ENCODE peak calls at places on chromosomes 11 and 22, in five cellular contexts. One of them, this sample, is unnamed.
A peak's percentile ranks its signal among the peaks of the same experiment; 100 is the strongest.

GRCh38 chr11:128135451-128135850 is 451.9 kb downstream of the ETS1 start:
- DNase-seq in HCT116: no peak
- DNase-seq in breast epithelium: peak; percentile 84
- DNase-seq in tibial nerve: no peak
- DNase-seq in lung: no peak
- DNase-seq in this sample: no peak

GRCh38 chr11:105588001-105588400 is 21.9 kb upstream of the GRIA4 start:
- DNase-seq in lung: no peak
- DNase-seq in breast epithelium: no peak
- DNase-seq in HCT116: no peak
- DNase-seq in tibial nerve: no peak
- DNase-seq in this sample: no peak

GRCh38 chr11:18650859-18651557 is 16.9 kb upstream of the SPTY2D1 start:
- DNase-seq in HCT116: peak; percentile 69
- DNase-seq in lung: peak; percentile 40
- DNase-seq in tibial nerve: peak; percentile 29
- DNase-seq in breast epithelium: no peak
- DNase-seq in this sample: no peak

GRCh38 chr11:86800076-86800955 is at the start of gene PRSS23:
- DNase-seq in lung: peak; percentile 61
- DNase-seq in HCT116: no peak
- DNase-seq in tibial nerve: no peak
- DNase-seq in breast epithelium: no peak
- DNase-seq in this sample: peak; percentile 66

GRCh38 chr11:62928011-62928410 is 6.8 kb upstream of the CHRM1 start:
- DNase-seq in breast epithelium: no peak
- DNase-seq in lung: no peak
- DNase-seq in HCT116: no peak
- DNase-seq in tibial nerve: no peak
- DNase-seq in this sample: no peak

GRCh38 chr11:116461789-116462188 is 311.0 kb downstream of the BUD13 start:
- DNase-seq in breast epithelium: no peak
- DNase-seq in HCT116: no peak
- DNase-seq in lung: no peak
- DNase-seq in tibial nerve: no peak
- DNase-seq in this sample: no peak

GRCh38 chr11:88359529-88359928 is 22.0 kb upstream of the CTSC start:
- DNase-seq in lung: no peak
- DNase-seq in HCT116: no peak
- DNase-seq in tibial nerve: no peak
- DNase-seq in breast epithelium: no peak
- DNase-seq in this sample: no peak

GRCh38 chr11:102912482-102912830 is 37.7 kb upstream of the MMP12 start:
- DNase-seq in tibial nerve: no peak
- DNase-seq in breast epithelium: no peak
- DNase-seq in HCT116: no peak
- DNase-seq in lung: no peak
- DNase-seq in this sample: no peak

GRCh38 chr22:26450453-26451185 is 21.6 kb downstream of the ASPHD2 start:
- DNase-seq in HCT116: no peak
- DNase-seq in tibial nerve: no peak
- DNase-seq in lung: no peak
- DNase-seq in breast epithelium: no peak
- DNase-seq in this sample: no peak

GRCh38 chr11:113885897-113886296 is 10.5 kb upstream of the USP28 start:
- DNase-seq in tibial nerve: no peak
- DNase-seq in breast epithelium: no peak
- DNase-seq in HCT116: no peak
- DNase-seq in lung: no peak
- DNase-seq in this sample: no peak

GRCh38 chr11:11579012-11579755 is 42.6 kb downstream of the GALNT18 start:
- DNase-seq in HCT116: no peak
- DNase-seq in breast epithelium: no peak
- DNase-seq in tibial nerve: no peak
- DNase-seq in lung: peak; percentile 28
- DNase-seq in this sample: peak; percentile 36

GRCh38 chr11:44371706-44372105 is 61.8 kb upstream of the ALX4 start:
- DNase-seq in tibial nerve: no peak
- DNase-seq in lung: no peak
- DNase-seq in HCT116: no peak
- DNase-seq in breast epithelium: no peak
- DNase-seq in this sample: no peak

GRCh38 chr11:43687120-43687791 is 6.7 kb downstream of the HSD17B12 start:
- DNase-seq in HCT116: no peak
- DNase-seq in breast epithelium: no peak
- DNase-seq in lung: peak; percentile 49
- DNase-seq in tibial nerve: peak; percentile 8
- DNase-seq in this sample: peak; percentile 47

GRCh38 chr22:40037320-40037719 is 42.6 kb downstream of the FAM83F start:
- DNase-seq in breast epithelium: no peak
- DNase-seq in HCT116: no peak
- DNase-seq in lung: no peak
- DNase-seq in tibial nerve: no peak
- DNase-seq in this sample: no peak

GRCh38 chr22:22748297-22748743 is 103.9 kb downstream of the GGTLC2 start:
- DNase-seq in HCT116: no peak
- DNase-seq in breast epithelium: peak; percentile 31
- DNase-seq in tibial nerve: peak; percentile 75
- DNase-seq in lung: peak; percentile 50
- DNase-seq in this sample: no peak

GRCh38 chr11:17864478-17864941 is 129.9 kb downstream of the KCNC1 start:
- DNase-seq in HCT116: no peak
- DNase-seq in lung: no peak
- DNase-seq in tibial nerve: no peak
- DNase-seq in breast epithelium: no peak
- DNase-seq in this sample: no peak

GRCh38 chr11:130947058-130947457 is 30.8 kb upstream of the SNX19 start:
- DNase-seq in tibial nerve: no peak
- DNase-seq in breast epithelium: no peak
- DNase-seq in HCT116: no peak
- DNase-seq in lung: no peak
- DNase-seq in this sample: no peak

GRCh38 chr11:82796970-82797594 is 63.4 kb upstream of the FAM181B start:
- DNase-seq in HCT116: no peak
- DNase-seq in tibial nerve: peak; percentile 14
- DNase-seq in lung: no peak
- DNase-seq in breast epithelium: no peak
- DNase-seq in this sample: peak; percentile 35

GRCh38 chr11:117319214-117319840 is 3.3 kb upstream of the BACE1 start:
- DNase-seq in HCT116: no peak
- DNase-seq in tibial nerve: no peak
- DNase-seq in lung: no peak
- DNase-seq in breast epithelium: no peak
- DNase-seq in this sample: no peak

GRCh38 chr22:50209893-50210292 is 9.1 kb downstream of the SELENOO start:
- DNase-seq in HCT116: no peak
- DNase-seq in lung: no peak
- DNase-seq in tibial nerve: peak; percentile 66
- DNase-seq in breast epithelium: no peak
- DNase-seq in this sample: peak; percentile 59

GRCh38 chr11:123549901-123550619 is 104.4 kb downstream of the SCN3B start:
- DNase-seq in lung: no peak
- DNase-seq in HCT116: no peak
- DNase-seq in breast epithelium: no peak
- DNase-seq in tibial nerve: no peak
- DNase-seq in this sample: no peak

GRCh38 chr11:32435152-32435480 is 223 bp downstream of the WT1 start:
- DNase-seq in tibial nerve: no peak
- DNase-seq in breast epithelium: no peak
- DNase-seq in HCT116: no peak
- DNase-seq in lung: no peak
- DNase-seq in this sample: no peak

GRCh38 chr22:23530766-23531282 is 49.3 kb downstream of the IGLL1 start:
- DNase-seq in HCT116: no peak
- DNase-seq in lung: no peak
- DNase-seq in tibial nerve: no peak
- DNase-seq in breast epithelium: no peak
- DNase-seq in this sample: no peak

GRCh38 chr11:46200537-46201281 is 76.8 kb upstream of the CREB3L1 start:
- DNase-seq in HCT116: no peak
- DNase-seq in breast epithelium: no peak
- DNase-seq in lung: no peak
- DNase-seq in tibial nerve: no peak
- DNase-seq in this sample: no peak

GRCh38 chr11:14789879-14790484 is 102.0 kb downstream of the CYP2R1 start:
- DNase-seq in lung: no peak
- DNase-seq in breast epithelium: no peak
- DNase-seq in tibial nerve: no peak
- DNase-seq in HCT116: no peak
- DNase-seq in this sample: no peak

GRCh38 chr22:31098633-31099110 is 8.7 kb downstream of the SELENOM start:
- DNase-seq in tibial nerve: peak; percentile 74
- DNase-seq in HCT116: no peak
- DNase-seq in breast epithelium: no peak
- DNase-seq in lung: no peak
- DNase-seq in this sample: no peak

GRCh38 chr11:114399490-114399889 is 821 bp downstream of the C11orf71 start:
- DNase-seq in tibial nerve: no peak
- DNase-seq in lung: no peak
- DNase-seq in HCT116: no peak
- DNase-seq in breast epithelium: no peak
- DNase-seq in this sample: no peak

GRCh38 chr11:78101073-78101472 is 21.4 kb upstream of the NDUFC2 start:
- DNase-seq in HCT116: no peak
- DNase-seq in breast epithelium: no peak
- DNase-seq in lung: no peak
- DNase-seq in tibial nerve: no peak
- DNase-seq in this sample: no peak

DNA sequence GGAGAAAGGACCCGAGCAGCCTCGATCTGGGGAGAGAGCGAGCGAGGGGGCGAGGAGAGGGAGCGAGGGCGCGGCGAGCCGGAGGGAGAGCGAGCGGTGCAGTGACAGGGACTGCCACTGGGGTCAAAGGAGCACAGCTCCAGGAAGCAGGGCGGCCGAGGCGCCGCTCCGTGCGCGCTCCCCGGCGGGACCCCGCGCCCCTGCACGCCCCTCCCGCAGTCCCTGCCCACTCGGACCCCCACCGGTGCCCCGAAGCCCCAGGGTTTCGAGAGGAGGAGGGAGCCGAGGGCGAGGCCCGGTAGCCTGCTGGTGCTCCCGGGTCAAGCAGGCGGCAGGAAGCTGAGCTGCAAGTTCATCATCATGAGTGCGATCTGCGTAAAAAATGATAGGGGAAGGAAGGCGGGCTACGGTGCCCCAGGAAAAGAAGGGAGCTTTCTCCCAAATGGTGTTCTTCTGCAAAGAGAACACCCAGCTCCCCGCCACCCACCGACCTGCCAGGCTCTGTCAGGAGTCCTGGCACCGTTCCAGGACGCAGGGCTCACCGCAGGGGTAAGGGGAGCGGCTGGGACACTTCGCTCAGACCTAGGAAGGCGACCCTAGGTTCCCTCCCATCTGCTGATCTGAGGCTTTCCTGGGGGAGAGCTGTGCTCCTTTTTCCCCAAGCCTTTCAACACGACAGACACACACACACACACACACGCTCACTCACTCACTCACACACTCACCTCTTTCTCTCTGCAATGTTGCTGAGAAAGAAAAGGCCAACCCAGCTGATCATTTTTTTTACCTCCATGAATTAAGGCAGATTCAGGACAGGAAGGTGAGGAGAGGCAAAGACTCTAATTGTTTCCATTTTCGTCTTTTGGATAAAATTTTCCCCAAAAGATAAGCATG is at the start of gene MPPED2:
- DNase-seq in HCT116: no peak
- DNase-seq in lung: no peak
- DNase-seq in breast epithelium: peak; percentile 29
- DNase-seq in tibial nerve: no peak
- DNase-seq in this sample: peak; percentile 49
- H3K4me3 ChIP-seq in HCT116: no peak within 1 kb of the TSS
- H3K4me3 ChIP-seq in lung: peak within 1 kb of the TSS; percentile 41
- H3K4me3 ChIP-seq in breast epithelium: peak within 1 kb of the TSS; percentile 80
- H3K4me3 ChIP-seq in tibial nerve: peak within 1 kb of the TSS; percentile 76
- H3K4me3 ChIP-seq in this sample: peak within 1 kb of the TSS; percentile 96

DNA sequence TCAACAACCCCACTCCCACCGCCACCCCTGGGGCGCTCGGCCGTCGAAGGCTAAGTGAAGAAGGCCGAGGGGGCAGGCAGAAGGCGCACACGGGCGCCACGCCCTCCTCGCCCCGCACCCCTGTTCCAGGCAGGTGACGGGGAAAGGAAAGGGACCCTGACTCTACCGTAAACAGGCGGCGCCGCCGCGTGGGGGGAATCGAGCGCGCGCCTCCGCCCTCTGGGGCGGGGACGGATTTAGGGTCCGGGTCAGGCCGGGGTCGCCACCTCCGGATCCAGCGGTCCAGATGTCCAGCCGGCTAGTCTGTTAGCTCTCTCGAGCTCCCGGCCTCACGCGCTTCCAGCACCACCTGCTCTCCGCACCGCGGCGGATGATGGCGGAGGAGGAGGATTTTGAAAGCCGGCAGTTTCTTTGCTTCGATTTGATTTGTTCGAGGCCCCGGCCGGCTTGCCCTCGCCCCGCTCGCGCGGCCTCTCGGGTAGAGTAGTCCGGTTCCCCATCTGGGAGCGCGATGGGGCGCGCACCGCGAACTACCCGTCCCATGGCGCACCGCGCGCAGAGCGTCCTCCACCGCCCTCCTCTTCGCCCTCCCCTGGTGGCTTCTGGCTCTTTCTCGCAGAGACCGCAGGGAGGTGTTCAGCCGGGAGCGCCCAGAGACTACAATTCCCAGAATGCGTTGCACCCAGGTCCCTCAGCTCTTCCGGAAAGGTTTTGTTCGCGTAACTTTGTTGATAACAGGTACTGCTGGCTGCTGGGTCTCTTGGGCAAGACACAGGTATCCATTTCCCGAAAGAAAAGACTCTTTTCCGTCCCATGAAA is at the start of gene RANGAP1:
- DNase-seq in breast epithelium: peak; percentile 96
- DNase-seq in lung: peak; percentile 99
- DNase-seq in tibial nerve: peak; percentile 91
- DNase-seq in HCT116: peak; percentile 96
- DNase-seq in this sample: peak; percentile 98
- TF ChIP-seq CTCF in breast epithelium: peak; percentile 27
- TF ChIP-seq CTCF in lung: no peak
- TF ChIP-seq CTCF in tibial nerve: peak; percentile 60
- TF ChIP-seq CTCF in HCT116: no peak
- TF ChIP-seq CTCF in this sample: peak; percentile 51

DNA sequence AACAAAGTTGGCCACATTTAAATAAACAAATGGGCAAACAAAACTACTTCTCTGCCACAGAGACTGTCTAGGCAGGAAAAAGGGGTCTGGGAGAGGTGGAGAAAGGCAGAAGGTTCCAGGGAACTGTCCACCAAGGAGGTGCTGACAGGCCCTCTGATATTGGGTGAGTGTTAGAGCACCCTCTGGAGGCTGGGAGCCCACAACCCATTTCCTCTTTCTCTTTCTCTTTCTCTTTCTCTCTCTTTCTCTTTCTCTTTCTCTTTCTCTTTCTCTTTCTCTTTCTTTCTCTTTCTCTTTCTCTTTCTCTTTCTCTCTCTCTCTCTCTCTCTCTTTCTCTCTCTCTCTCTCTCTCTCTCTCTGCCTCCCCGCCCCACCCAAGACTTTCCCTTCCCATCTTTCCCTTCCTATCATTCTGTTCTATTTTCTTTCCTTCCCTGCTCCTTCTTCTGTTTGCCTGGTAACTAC is 912.8 kb downstream of the DLG2 start:
- DNase-seq in HCT116: peak; percentile 12
- DNase-seq in lung: no peak
- DNase-seq in tibial nerve: no peak
- DNase-seq in breast epithelium: no peak
- DNase-seq in this sample: peak; percentile 29
- H3K4me3 ChIP-seq in HCT116: no peak overlapping the region
- H3K4me3 ChIP-seq in lung: no peak overlapping the region
- H3K4me3 ChIP-seq in tibial nerve: no peak overlapping the region
- H3K4me3 ChIP-seq in breast epithelium: no peak overlapping the region
- H3K4me3 ChIP-seq in this sample: no peak overlapping the region

GRCh38 chr11:96794152-96794551 is 404.3 kb downstream of the JRKL start:
- DNase-seq in tibial nerve: no peak
- DNase-seq in HCT116: no peak
- DNase-seq in breast epithelium: no peak
- DNase-seq in lung: no peak
- DNase-seq in this sample: no peak
- TF ChIP-seq CTCF in tibial nerve: no peak
- TF ChIP-seq CTCF in HCT116: no peak
- TF ChIP-seq CTCF in breast epithelium: no peak
- TF ChIP-seq CTCF in lung: no peak
- TF ChIP-seq CTCF in this sample: no peak

This sample was measured in left ventricle myocardium inferior.